ENCODE peak calls at places on chromosome 2, in five cellular contexts. One of them, this sample, is unnamed.

GRCh38 chr2:54680397-54681032 is 42.9 kb upstream of the EML6 start:
- DNase-seq in upper lobe of left lung: no peak
- DNase-seq in esophagus squamous epithelium: no peak
- DNase-seq in suprapubic skin: no peak
- DNase-seq in transverse colon: no peak
- DNase-seq in this sample: no peak

GRCh38 chr2:151277011-151277410 is 12.5 kb downstream of the NMI start:
- DNase-seq in upper lobe of left lung: no peak
- DNase-seq in esophagus squamous epithelium: no peak
- DNase-seq in suprapubic skin: no peak
- DNase-seq in transverse colon: no peak
- DNase-seq in this sample: no peak

GRCh38 chr2:148501545-148501944 is 143.0 kb upstream of the EPC2 start:
- DNase-seq in upper lobe of left lung: no peak
- DNase-seq in esophagus squamous epithelium: no peak
- DNase-seq in suprapubic skin: no peak
- DNase-seq in transverse colon: no peak
- DNase-seq in this sample: no peak

GRCh38 chr2:65316072-65316471 is 88.4 kb downstream of the ACTR2 start:
- DNase-seq in upper lobe of left lung: no peak
- DNase-seq in esophagus squamous epithelium: no peak
- DNase-seq in suprapubic skin: no peak
- DNase-seq in transverse colon: peak
- DNase-seq in this sample: no peak

GRCh38 chr2:26724004-26724750 is 31.7 kb downstream of the KCNK3 start:
- DNase-seq in upper lobe of left lung: peak
- DNase-seq in esophagus squamous epithelium: no peak
- DNase-seq in suprapubic skin: no peak
- DNase-seq in transverse colon: peak
- DNase-seq in this sample: no peak

GRCh38 chr2:119254601-119255080 is 31.0 kb downstream of the STEAP3 start:
- DNase-seq in upper lobe of left lung: no peak
- DNase-seq in esophagus squamous epithelium: no peak
- DNase-seq in suprapubic skin: no peak
- DNase-seq in transverse colon: no peak
- DNase-seq in this sample: no peak

GRCh38 chr2:128727404-128727803 is 408.7 kb upstream of the HS6ST1 start:
- DNase-seq in upper lobe of left lung: no peak
- DNase-seq in esophagus squamous epithelium: no peak
- DNase-seq in suprapubic skin: no peak
- DNase-seq in transverse colon: no peak
- DNase-seq in this sample: no peak

GRCh38 chr2:112869258-112869842 is 32.8 kb upstream of the IL1B start:
- DNase-seq in upper lobe of left lung: no peak
- DNase-seq in esophagus squamous epithelium: peak
- DNase-seq in suprapubic skin: peak
- DNase-seq in transverse colon: peak
- DNase-seq in this sample: no peak

GRCh38 chr2:55888941-55889340 is 34.6 kb downstream of the EFEMP1 start:
- DNase-seq in upper lobe of left lung: no peak
- DNase-seq in esophagus squamous epithelium: no peak
- DNase-seq in suprapubic skin: no peak
- DNase-seq in transverse colon: no peak
- DNase-seq in this sample: no peak

GRCh38 chr2:96633641-96634040 is 4.5 kb downstream of the KANSL3 start:
- DNase-seq in upper lobe of left lung: no peak
- DNase-seq in esophagus squamous epithelium: no peak
- DNase-seq in suprapubic skin: no peak
- DNase-seq in transverse colon: no peak
- DNase-seq in this sample: no peak

GRCh38 chr2:217928324-217929293 is 74.2 kb downstream of the TNS1 start:
- DNase-seq in upper lobe of left lung: peak
- DNase-seq in esophagus squamous epithelium: no peak
- DNase-seq in suprapubic skin: no peak
- DNase-seq in transverse colon: no peak
- DNase-seq in this sample: no peak

GRCh38 chr2:217931846-217932560 is 70.8 kb downstream of the TNS1 start:
- DNase-seq in upper lobe of left lung: no peak
- DNase-seq in esophagus squamous epithelium: no peak
- DNase-seq in suprapubic skin: no peak
- DNase-seq in transverse colon: no peak
- DNase-seq in this sample: no peak

GRCh38 chr2:217929294-217929671 is 73.5 kb downstream of the TNS1 start:
- DNase-seq in upper lobe of left lung: peak
- DNase-seq in esophagus squamous epithelium: no peak
- DNase-seq in suprapubic skin: no peak
- DNase-seq in transverse colon: no peak
- DNase-seq in this sample: no peak

GRCh38 chr2:217930783-217931563 is 71.8 kb downstream of the TNS1 start:
- DNase-seq in upper lobe of left lung: no peak
- DNase-seq in esophagus squamous epithelium: no peak
- DNase-seq in suprapubic skin: no peak
- DNase-seq in transverse colon: no peak
- DNase-seq in this sample: no peak

DNA sequence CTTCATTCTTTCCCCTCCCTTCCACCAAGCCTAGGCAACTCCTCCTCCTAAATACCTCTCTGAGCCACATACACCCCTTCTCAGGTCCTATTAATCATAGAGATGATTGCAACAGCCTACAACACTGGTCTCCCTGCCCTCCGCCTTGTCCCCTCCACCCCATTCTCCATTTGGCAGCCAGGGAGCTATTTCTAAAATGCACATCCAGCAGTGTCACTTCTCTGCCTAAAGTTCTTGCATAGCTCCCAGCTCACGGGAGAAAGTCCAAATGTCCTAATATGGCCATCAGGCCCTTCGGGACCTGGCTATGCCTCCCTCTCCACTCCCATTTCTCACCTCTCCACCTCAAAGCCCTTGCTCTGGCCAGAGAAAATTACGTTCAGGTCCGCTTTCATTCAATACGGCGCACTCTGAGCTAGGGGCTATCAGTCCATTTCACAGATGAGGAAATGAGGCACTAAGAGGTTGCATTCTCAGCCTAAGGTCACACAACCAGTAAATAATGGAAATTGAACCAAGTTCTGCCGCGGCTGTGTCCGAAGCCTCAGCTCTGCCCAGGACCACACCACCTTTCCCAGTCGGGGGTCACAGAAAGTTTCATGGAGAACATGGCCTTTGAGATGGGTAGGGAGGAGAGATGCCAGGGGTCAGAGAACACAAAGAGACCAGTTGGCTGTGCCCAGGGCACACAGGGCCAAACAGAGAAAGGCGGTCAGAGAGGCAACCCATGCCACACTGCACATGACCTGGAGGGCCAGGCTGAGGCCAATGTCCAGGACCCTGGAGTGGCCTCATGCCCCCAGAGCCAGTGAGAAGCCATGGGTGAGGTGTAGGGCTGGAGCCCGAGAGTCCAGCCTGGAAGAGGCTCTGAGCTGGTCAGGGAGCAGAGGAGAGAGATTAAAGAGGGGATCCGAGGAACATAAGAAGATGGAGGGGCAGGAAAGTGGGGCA is 72.8 kb downstream of the TNS1 start:
- DNase-seq in upper lobe of left lung: no peak
- DNase-seq in esophagus squamous epithelium: no peak
- DNase-seq in suprapubic skin: no peak
- DNase-seq in transverse colon: peak
- DNase-seq in this sample: no peak
- TF ChIP-seq POLR2A in upper lobe of left lung: no peak
- TF ChIP-seq POLR2A in esophagus squamous epithelium: no peak
- TF ChIP-seq POLR2A in suprapubic skin: no peak
- TF ChIP-seq POLR2A in transverse colon: no peak
- TF ChIP-seq POLR2A in this sample: no peak

DNA sequence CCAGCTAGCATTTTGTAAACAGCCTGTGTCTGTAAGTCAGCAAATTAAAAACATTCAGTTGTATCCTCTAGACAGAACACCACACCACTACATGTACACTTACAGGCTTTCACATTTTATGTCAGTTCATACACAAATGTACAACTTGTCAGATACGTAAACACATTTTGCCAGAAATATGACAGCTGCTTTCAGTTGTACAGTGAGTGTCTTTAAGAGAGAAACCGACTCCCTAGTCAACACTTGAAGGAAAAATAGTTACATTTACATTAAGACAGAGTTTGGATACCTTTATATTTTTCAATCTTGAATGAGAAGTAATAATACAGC is 15.2 kb downstream of the MRPL35 start:
- DNase-seq in upper lobe of left lung: no peak
- DNase-seq in esophagus squamous epithelium: no peak
- DNase-seq in suprapubic skin: no peak
- DNase-seq in transverse colon: no peak
- DNase-seq in this sample: no peak
- TF ChIP-seq POLR2A in upper lobe of left lung: no peak
- TF ChIP-seq POLR2A in esophagus squamous epithelium: no peak
- TF ChIP-seq POLR2A in suprapubic skin: no peak
- TF ChIP-seq POLR2A in transverse colon: no peak
- TF ChIP-seq POLR2A in this sample: no peak

DNA sequence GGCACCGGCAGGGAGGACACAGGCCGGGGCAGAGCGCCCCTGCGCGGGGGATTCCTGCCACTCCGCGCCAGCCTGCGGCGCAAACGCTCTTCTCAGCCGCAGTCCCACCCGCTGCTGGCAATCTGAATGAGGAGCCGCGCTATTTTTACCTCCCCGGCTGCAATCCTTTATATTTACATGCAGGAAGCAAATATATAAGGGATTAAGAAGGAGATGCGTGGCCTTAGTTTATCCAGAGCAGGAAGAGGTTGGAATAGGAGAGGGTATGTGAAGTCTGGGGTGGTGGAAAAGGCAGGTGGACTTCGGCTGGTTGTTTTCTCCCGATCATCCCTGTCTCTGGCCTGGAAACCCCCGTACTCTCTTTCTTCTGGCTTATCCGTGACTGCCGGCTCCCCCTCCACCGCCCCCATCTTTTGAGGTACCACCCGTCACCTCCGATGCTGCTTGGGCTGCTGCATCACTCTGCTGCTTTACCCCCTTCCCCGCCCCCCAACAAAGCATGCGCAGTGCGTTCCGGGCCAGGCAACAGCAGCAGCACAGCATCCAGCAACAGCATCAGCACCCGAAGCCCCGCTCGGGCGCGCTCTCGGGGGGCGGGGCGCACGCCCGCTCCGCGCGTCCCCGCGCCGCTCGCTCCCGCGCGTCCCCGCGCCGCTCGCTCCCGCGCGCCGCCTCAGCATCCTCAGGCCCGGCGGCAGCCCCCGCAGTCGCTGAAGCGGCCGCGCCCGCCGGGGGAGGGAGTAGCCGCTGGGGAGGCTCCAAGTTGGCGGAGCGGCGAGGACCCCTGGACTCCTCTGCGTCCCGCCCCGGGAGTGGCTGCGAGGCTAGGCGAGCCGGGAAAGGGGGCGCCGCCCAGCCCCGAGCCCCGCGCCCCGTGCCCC is at the start of gene ADAM23:
- DNase-seq in upper lobe of left lung: peak
- DNase-seq in esophagus squamous epithelium: no peak
- DNase-seq in suprapubic skin: no peak
- DNase-seq in transverse colon: no peak
- DNase-seq in this sample: peak
- TF ChIP-seq POLR2A in upper lobe of left lung: no peak
- TF ChIP-seq POLR2A in esophagus squamous epithelium: no peak
- TF ChIP-seq POLR2A in suprapubic skin: no peak
- TF ChIP-seq POLR2A in transverse colon: no peak
- TF ChIP-seq POLR2A in this sample: peak

GRCh38 chr2:218896501-218897393 is 16.1 kb downstream of the WNT10A start:
- DNase-seq in upper lobe of left lung: peak
- DNase-seq in esophagus squamous epithelium: no peak
- DNase-seq in suprapubic skin: no peak
- DNase-seq in transverse colon: peak
- DNase-seq in this sample: peak
- TF ChIP-seq POLR2A in upper lobe of left lung: no peak
- TF ChIP-seq POLR2A in esophagus squamous epithelium: no peak
- TF ChIP-seq POLR2A in suprapubic skin: no peak
- TF ChIP-seq POLR2A in transverse colon: no peak
- TF ChIP-seq POLR2A in this sample: peak

DNA sequence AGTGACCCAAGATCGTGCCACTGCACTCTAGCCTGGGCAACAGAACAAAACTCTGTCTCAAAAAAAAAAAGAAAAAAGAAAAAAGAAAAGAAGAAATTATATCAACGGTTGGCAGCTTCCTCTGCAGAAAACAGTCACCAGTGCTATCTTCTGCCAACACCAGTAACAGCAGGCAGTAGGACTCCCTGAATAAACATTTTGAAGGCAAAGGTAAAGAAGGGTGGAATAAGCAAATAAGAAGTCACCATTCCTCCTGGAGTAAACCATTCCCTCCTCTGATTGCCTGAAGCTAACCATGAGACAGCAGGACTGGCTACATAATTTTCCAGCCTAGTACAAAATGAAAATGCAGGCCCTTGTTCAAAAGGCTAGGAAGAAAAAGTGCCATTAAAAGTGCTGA is 9.0 kb upstream of the RNF103 start:
- DNase-seq in upper lobe of left lung: no peak
- DNase-seq in esophagus squamous epithelium: no peak
- DNase-seq in suprapubic skin: no peak
- DNase-seq in transverse colon: no peak
- DNase-seq in this sample: no peak
- TF ChIP-seq POLR2A in upper lobe of left lung: no peak
- TF ChIP-seq POLR2A in esophagus squamous epithelium: no peak
- TF ChIP-seq POLR2A in suprapubic skin: no peak
- TF ChIP-seq POLR2A in transverse colon: peak
- TF ChIP-seq POLR2A in this sample: no peak

DNA sequence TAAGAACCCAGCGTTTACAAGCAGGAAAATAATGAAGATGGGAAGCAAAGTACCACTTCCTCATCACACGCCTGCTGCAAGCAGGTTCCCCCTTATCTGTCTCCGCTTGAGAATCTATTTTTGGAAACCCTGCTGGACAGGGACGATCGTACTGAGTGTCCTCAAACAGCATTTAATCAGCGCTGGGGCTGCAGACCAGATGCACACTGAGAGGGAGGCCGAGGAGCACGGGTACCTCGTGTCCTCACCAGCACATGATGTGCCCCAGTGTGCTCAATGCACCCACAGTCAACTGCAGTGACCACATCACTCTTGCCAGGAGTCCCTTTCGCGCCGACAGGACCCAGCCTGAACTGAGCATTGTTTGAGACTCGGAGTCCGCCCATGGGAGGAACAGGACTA is 160.3 kb downstream of the HDAC4 start:
- DNase-seq in upper lobe of left lung: no peak
- DNase-seq in esophagus squamous epithelium: no peak
- DNase-seq in suprapubic skin: peak
- DNase-seq in transverse colon: peak
- DNase-seq in this sample: no peak
- TF ChIP-seq POLR2A in upper lobe of left lung: peak
- TF ChIP-seq POLR2A in esophagus squamous epithelium: no peak
- TF ChIP-seq POLR2A in suprapubic skin: no peak
- TF ChIP-seq POLR2A in transverse colon: no peak
- TF ChIP-seq POLR2A in this sample: no peak